ENCODE peak calls at places on chromosomes 6 and 20, in six cellular contexts. A is bronchial epithelial cell, P is right lobe of liver, M is left ventricle myocardium inferior, C is neural crest cell, Y is pancreas. B is an unnamed sample.

GRCh38 chr20:7967199-7967844 is 27.1 kb upstream of the HAO1 start:
- DNase-seq in A (peak), Y (no peak), M (no peak), C (no peak), P (no peak), B (no peak)

GRCh38 chr6:47079638-47080037 is 37.5 kb upstream of the ADGRF1 start:
- DNase-seq in Y (no peak), C (no peak), A (no peak), M (no peak), P (no peak), B (no peak)

GRCh38 chr6:45184937-45185336 is 143.2 kb upstream of the RUNX2 start:
- DNase-seq in M (no peak), C (no peak), P (no peak), A (no peak), Y (no peak), B (no peak)

GRCh38 chr20:41566896-41567527 is 51.2 kb downstream of the CHD6 start:
- DNase-seq in P (no peak), Y (no peak), A (no peak), C (no peak), M (no peak), B (no peak)

GRCh38 chr6:159493888-159494632 is 199.0 kb downstream of the SOD2 start:
- DNase-seq in C (no peak), M (no peak), P (no peak), Y (no peak), A (no peak), B (no peak)

GRCh38 chr20:50724851-50725721 is 6.3 kb upstream of the PARD6B start:
- DNase-seq in A (peak), P (peak), C (peak), Y (no peak), M (peak), B (peak)

GRCh38 chr6:109309917-109310316 is 72.3 kb downstream of the CD164 start:
- DNase-seq in M (no peak), P (no peak), C (no peak), A (no peak), Y (no peak), B (no peak)

GRCh38 chr6:6390849-6391602 is 70.6 kb upstream of the F13A1 start:
- DNase-seq in A (no peak), M (no peak), P (no peak), C (no peak), Y (no peak), B (no peak)

GRCh38 chr6:169503556-169503955 is 198.3 kb downstream of the WDR27 start:
- DNase-seq in M (no peak), P (no peak), A (no peak), Y (no peak), C (no peak), B (no peak)

GRCh38 chr20:63541371-63541770 is 4.2 kb upstream of the PTK6 start:
- DNase-seq in M (no peak), A (no peak), Y (no peak), P (no peak), C (no peak), B (no peak)

GRCh38 chr6:121594053-121594452 is 158.6 kb downstream of the GJA1 start:
- DNase-seq in M (no peak), C (no peak), A (no peak), P (no peak), Y (no peak), B (no peak)

GRCh38 chr6:41558033-41558807 is 12.0 kb downstream of the FOXP4 start:
- DNase-seq in P (peak), A (no peak), M (no peak), Y (peak), C (no peak), B (no peak)

GRCh38 chr20:63473555-63474449 is 1.3 kb upstream of the KCNQ2 start:
- DNase-seq in A (no peak), C (no peak), Y (no peak), P (no peak), M (no peak), B (no peak)

GRCh38 chr6:4812068-4812467 is 35.9 kb downstream of the CDYL start:
- DNase-seq in A (peak), M (no peak), P (no peak), C (no peak), Y (no peak), B (no peak)

GRCh38 chr6:117907600-117908245 is 659 bp downstream of the SLC35F1 start:
- DNase-seq in Y (peak), C (peak), A (no peak), P (peak), M (no peak), B (no peak)

GRCh38 chr6:3418521-3419060 is 38.3 kb downstream of the SLC22A23 start:
- DNase-seq in A (peak), C (no peak), Y (peak), P (no peak), M (no peak), B (no peak)

GRCh38 chr20:20472690-20473274 is 104.9 kb downstream of the INSM1 start:
- DNase-seq in C (no peak), P (no peak), Y (no peak), M (no peak), A (no peak), B (no peak)

GRCh38 chr6:31356946-31357466 is at the start of gene HLA-B:
- DNase-seq in P (peak), M (peak), C (no peak), A (peak), Y (peak), B (peak)

GRCh38 chr6:105522626-105523322 is 119.9 kb upstream of the PREP start:
- DNase-seq in M (no peak), C (no peak), P (no peak), Y (no peak), A (peak), B (no peak)

B was measured in HFF-Myc.